ENCODE peak calls at places on chromosomes 1 and 21, in eight cellular contexts. I, Q, E, N, V, X, U and B are unnamed samples.

GRCh38 chr1:1361233-1361981 is 3.1 kb upstream of the MXRA8 start:
- DNase-seq in I (no peak), Q (no peak), E (no peak), N (no peak), V (no peak), X (no peak), U (peak), B (no peak)

GRCh38 chr1:27430903-27431653 is 38.7 kb downstream of the GPR3 start:
- DNase-seq in I (no peak), Q (no peak), E (peak), N (peak), V (peak), X (no peak), U (no peak), B (no peak)

GRCh38 chr1:202805886-202806511 is 2.2 kb downstream of the KDM5B start:
- DNase-seq in I (no peak), Q (no peak), E (no peak), N (no peak), V (peak), X (no peak), U (peak), B (peak)

GRCh38 chr21:44925027-44925755 is 4.5 kb upstream of the ITGB2 start:
- DNase-seq in I (no peak), Q (no peak), E (peak), N (no peak), V (peak), X (no peak), U (no peak), B (no peak)

GRCh38 chr21:31425158-31425557 is 81.1 kb upstream of the TIAM1 start:
- DNase-seq in I (no peak), Q (no peak), E (no peak), N (no peak), V (no peak), X (no peak), U (peak), B (no peak)

GRCh38 chr1:156922986-156923564 is 2.6 kb downstream of the LRRC71 start:
- DNase-seq in I (no peak), Q (no peak), E (no peak), N (no peak), V (no peak), X (no peak), U (no peak), B (no peak)

GRCh38 chr1:75707191-75707590 is 17.3 kb upstream of the ACADM start:
- DNase-seq in I (no peak), Q (no peak), E (no peak), N (no peak), V (no peak), X (no peak), U (no peak), B (no peak)

GRCh38 chr1:235601087-235601486 is 48.5 kb downstream of the GNG4 start:
- DNase-seq in I (no peak), Q (no peak), E (no peak), N (no peak), V (peak), X (no peak), U (peak), B (no peak)

GRCh38 chr1:79982218-79982617 is 975.7 kb upstream of the ADGRL4 start:
- DNase-seq in I (no peak), Q (no peak), E (peak), N (no peak), V (peak), X (peak), U (no peak), B (no peak)

GRCh38 chr1:55070291-55070690 is 30.9 kb downstream of the PCSK9 start:
- DNase-seq in I (no peak), Q (no peak), E (no peak), N (no peak), V (no peak), X (no peak), U (no peak), B (no peak)